ENCODE peak calls at places on chromosomes 2 and 18, in nine cellular contexts. Z, D, X, J, B, K, E, H and Q are unnamed samples.
A peak's percentile ranks its signal among the peaks of the same experiment; 100 is the strongest.

GRCh38 chr2:48946444-48947048 is 191.0 kb upstream of the LHCGR start:
- DNase-seq in Z (no peak), D (no peak), X (peak; percentile 59), J (no peak), B (no peak), K (peak; percentile 41), E (peak; percentile 25), H (peak; percentile 70), Q (peak; percentile 74)

GRCh38 chr18:9346775-9347174 is 12.2 kb downstream of the TWSG1 start:
- DNase-seq in Z (no peak), D (no peak), X (no peak), J (no peak), B (no peak), K (no peak), E (no peak), H (no peak), Q (no peak)

GRCh38 chr2:135055182-135055786 is 3.2 kb downstream of the RAB3GAP1 start:
- DNase-seq in Z (no peak), D (no peak), X (peak; percentile 75), J (no peak), B (no peak), K (peak; percentile 86), E (no peak), H (peak; percentile 50), Q (no peak)

GRCh38 chr18:72541871-72542690 is 2.1 kb downstream of the CBLN2 start:
- DNase-seq in Z (no peak), D (no peak), X (no peak), J (peak; percentile 52), B (no peak), K (no peak), E (no peak), H (no peak), Q (peak; percentile 65)

GRCh38 chr2:40346535-40347354 is 105.1 kb downstream of the SLC8A1 start:
- DNase-seq in Z (no peak), D (no peak), X (no peak), J (no peak), B (peak; percentile 57), K (peak; percentile 57), E (no peak), H (peak; percentile 56), Q (no peak)

GRCh38 chr18:56233595-56233994 is 404.8 kb downstream of the TXNL1 start:
- DNase-seq in Z (no peak), D (no peak), X (peak; percentile 71), J (no peak), B (no peak), K (peak; percentile 81), E (no peak), H (peak; percentile 89), Q (no peak)

GRCh38 chr2:47172156-47172921 is 17.2 kb upstream of the STPG4 start:
- DNase-seq in Z (no peak), D (no peak), X (no peak), J (no peak), B (no peak), K (peak; percentile 55), E (no peak), H (no peak), Q (no peak)

GRCh38 chr18:45255142-45255890 is 360.0 kb upstream of the SLC14A2 start:
- DNase-seq in Z (no peak), D (no peak), X (peak; percentile 48), J (no peak), B (no peak), K (peak; percentile 94), E (no peak), H (peak; percentile 91), Q (peak; percentile 38)